ENCODE peak calls at places on chromosomes 3 and 15, in nine cellular contexts. O, M, X, J, G, P, I, U and Z are unnamed samples.

GRCh38 chr3:59388555-59389280 is 338.9 kb upstream of the CFAP20DC start:
- DNase-seq in J (peak; percentile 14), I (no peak), P (no peak), M (no peak), X (no peak), U (peak; percentile 19), O (no peak), G (no peak), Z (no peak)

GRCh38 chr15:89591834-89592233 is 16.6 kb downstream of the TICRR start:
- DNase-seq in G (no peak), I (no peak), M (no peak), J (no peak), P (no peak), U (peak; percentile 55), O (no peak), X (no peak), Z (no peak)

GRCh38 chr3:186099178-186099577 is 9.7 kb downstream of the ETV5 start:
- DNase-seq in X (no peak), G (peak; percentile 76), P (no peak), J (no peak), O (no peak), M (no peak), I (no peak), U (peak; percentile 73), Z (no peak)

GRCh38 chr15:90002428-90002844 is 1.3 kb downstream of the ZNF710 start:
- DNase-seq in O (peak; percentile 51), I (no peak), P (no peak), M (peak; percentile 39), G (no peak), U (peak; percentile 42), J (peak; percentile 26), X (no peak), Z (peak; percentile 13)

GRCh38 chr15:39511915-39512260 is 69.0 kb upstream of the THBS1 start:
- DNase-seq in M (no peak), J (peak; percentile 1), X (no peak), P (no peak), I (no peak), G (peak; percentile 61), U (peak; percentile 100), O (no peak), Z (no peak)

GRCh38 chr15:71153823-71154524 is 38.7 kb downstream of the THSD4 start:
- DNase-seq in G (no peak), U (no peak), O (no peak), I (no peak), M (no peak), X (no peak), J (no peak), P (no peak), Z (no peak)

GRCh38 chr3:183897606-183898384 is 13.1 kb upstream of the PARL start:
- DNase-seq in X (no peak), P (no peak), J (no peak), O (no peak), G (no peak), M (no peak), I (no peak), U (no peak), Z (no peak)

GRCh38 chr3:112074616-112075497 is 11.3 kb upstream of the C3orf52 start:
- DNase-seq in X (no peak), I (no peak), G (peak; percentile 96), J (peak; percentile 97), P (no peak), O (no peak), M (peak; percentile 18), U (peak; percentile 97), Z (peak; percentile 39)

GRCh38 chr15:60553163-60553562 is 74.2 kb upstream of the ICE2 start:
- DNase-seq in M (no peak), P (no peak), U (peak; percentile 87), O (no peak), I (no peak), X (no peak), J (no peak), G (no peak), Z (no peak)

GRCh38 chr3:117692416-117692995 is 982.9 kb downstream of the TUSC7 start:
- DNase-seq in M (no peak), U (peak; percentile 62), J (no peak), X (no peak), P (no peak), O (no peak), I (no peak), G (peak; percentile 53), Z (no peak)

GRCh38 chr3:25724948-25725645 is 58.1 kb downstream of the NGLY1 start:
- DNase-seq in I (no peak), G (no peak), M (no peak), O (no peak), X (no peak), J (no peak), U (no peak), P (no peak), Z (no peak)

GRCh38 chr15:39509941-39510845 is 70.7 kb upstream of the THBS1 start:
- DNase-seq in M (no peak), U (peak; percentile 88), O (no peak), P (no peak), X (no peak), J (no peak), I (no peak), G (no peak), Z (no peak)

GRCh38 chr3:172924546-172924945 is 174.0 kb downstream of the ECT2 start:
- DNase-seq in I (no peak), G (no peak), P (no peak), J (no peak), U (no peak), O (no peak), M (no peak), X (no peak), Z (no peak)

GRCh38 chr3:186700267-186700666 is 16.9 kb upstream of the KNG1 start:
- DNase-seq in I (no peak), P (no peak), M (no peak), U (no peak), J (no peak), O (no peak), G (no peak), X (no peak), Z (no peak)

GRCh38 chr15:74272812-74273211 is 36.7 kb downstream of the CCDC33 start:
- DNase-seq in P (no peak), J (no peak), I (no peak), O (no peak), G (no peak), X (no peak), U (no peak), M (no peak), Z (no peak)

GRCh38 chr3:97863025-97863424 is 41.2 kb downstream of the CRYBG3 start:
- DNase-seq in P (no peak), M (no peak), X (no peak), G (peak; percentile 29), U (no peak), O (no peak), I (no peak), J (peak; percentile 4), Z (no peak)

GRCh38 chr3:109532257-109533216 is 195.2 kb upstream of the DPPA4 start:
- DNase-seq in U (peak; percentile 44), I (no peak), J (peak; percentile 82), M (peak; percentile 34), G (peak; percentile 58), O (peak; percentile 1), P (no peak), X (no peak), Z (peak; percentile 67)

GRCh38 chr3:50207359-50208042 is 2.4 kb downstream of the SLC38A3 start:
- DNase-seq in G (no peak), P (no peak), U (no peak), J (no peak), I (no peak), X (no peak), M (no peak), O (no peak), Z (no peak)

GRCh38 chr15:70234256-70234965 is 136.7 kb upstream of the TLE3 start:
- DNase-seq in P (no peak), J (no peak), I (no peak), U (peak; percentile 86), O (no peak), G (peak; percentile 84), M (no peak), X (no peak), Z (no peak)

GRCh38 chr3:187997490-187997889 is 156.5 kb upstream of the LPP start:
- DNase-seq in P (no peak), I (no peak), J (no peak), M (no peak), G (peak; percentile 75), X (no peak), O (no peak), U (peak; percentile 47), Z (no peak)

GRCh38 chr3:131735121-131735520 is 232.3 kb upstream of the MRPL3 start:
- DNase-seq in G (peak; percentile 74), O (no peak), P (no peak), M (no peak), U (no peak), J (no peak), I (no peak), X (no peak), Z (no peak)

GRCh38 chr3:50381315-50381714 is 22.0 kb upstream of the TMEM115 start:
- DNase-seq in X (no peak), J (no peak), M (no peak), P (no peak), G (no peak), I (no peak), U (no peak), O (no peak), Z (no peak)

GRCh38 chr15:25136119-25136518 is 181.3 kb downstream of the SNRPN start:
- DNase-seq in X (no peak), J (no peak), U (peak; percentile 19), O (peak; percentile 41), P (no peak), G (no peak), I (no peak), M (no peak), Z (peak; percentile 0)

GRCh38 chr3:55629432-55629831 is 142.3 kb upstream of the WNT5A start:
- DNase-seq in P (no peak), U (no peak), J (no peak), M (no peak), G (no peak), X (no peak), O (no peak), I (no peak), Z (no peak)

GRCh38 chr3:134364061-134364935 is 9.9 kb downstream of the AMOTL2 start:
- DNase-seq in J (peak; percentile 98), U (peak; percentile 97), O (no peak), P (peak; percentile 90), X (peak; percentile 75), M (no peak), I (no peak), G (peak; percentile 97), Z (peak; percentile 83)

GRCh38 chr3:71724584-71725278 is 471 bp downstream of the EIF4E3 start:
- DNase-seq in O (no peak), M (peak; percentile 36), U (no peak), I (no peak), P (no peak), G (no peak), J (no peak), X (no peak), Z (no peak)

GRCh38 chr3:185959609-185960517 is 22.0 kb upstream of the TRA2B start:
- DNase-seq in G (peak; percentile 43), U (peak; percentile 79), J (peak; percentile 87), O (no peak), X (no peak), I (no peak), M (no peak), P (peak; percentile 50), Z (no peak)

GRCh38 chr3:167936010-167936409 is 159.7 kb downstream of the GOLIM4 start:
- DNase-seq in G (no peak), U (no peak), X (no peak), O (no peak), M (no peak), J (no peak), I (no peak), P (no peak), Z (no peak)

GRCh38 chr15:41568350-41569017 is 9.5 kb downstream of the TYRO3 start:
- DNase-seq in X (peak; percentile 27), I (no peak), O (no peak), G (no peak), U (no peak), J (peak; percentile 32), P (no peak), M (no peak), Z (no peak)

GRCh38 chr3:119368243-119368800 is 74.1 kb downstream of the ARHGAP31 start:
- DNase-seq in O (no peak), X (no peak), P (no peak), M (no peak), U (no peak), I (no peak), J (no peak), G (no peak), Z (no peak)

GRCh38 chr3:119294889-119295769 is 946 bp downstream of the ARHGAP31 start:
- DNase-seq in G (no peak), X (no peak), M (peak; percentile 54), J (peak; percentile 39), U (no peak), P (no peak), I (no peak), O (peak; percentile 57), Z (peak; percentile 31)